ENCODE peak calls at places on chromosomes 7 and 10, in seven cellular contexts. One of them, this sample, is unnamed.
A peak's percentile ranks its signal among the peaks of the same experiment; 100 is the strongest.

GRCh38 chr7:114317450-114318098 is 97.0 kb upstream of the FOXP2 start:
- DNase-seq in endothelial cell: no peak
- DNase-seq in A549: no peak
- DNase-seq in activated CD8-positive, alpha-beta T cell treated with anti-CD3 and anti-CD28 coated beads for 36 hours: no peak
- DNase-seq in sigmoid colon: no peak
- DNase-seq in HFF-Myc: no peak
- DNase-seq in GM13977: no peak
- DNase-seq in this sample: no peak

GRCh38 chr7:44796034-44796503 is 412 bp upstream of the PPIA start:
- DNase-seq in GM13977: no peak
- DNase-seq in endothelial cell: peak; percentile 71
- DNase-seq in HFF-Myc: no peak
- DNase-seq in activated CD8-positive, alpha-beta T cell treated with anti-CD3 and anti-CD28 coated beads for 36 hours: no peak
- DNase-seq in sigmoid colon: no peak
- DNase-seq in A549: peak; percentile 64
- DNase-seq in this sample: no peak

GRCh38 chr10:61795551-61795950 is 105.9 kb upstream of the ARID5B start:
- DNase-seq in sigmoid colon: no peak
- DNase-seq in endothelial cell: no peak
- DNase-seq in A549: peak; percentile 25
- DNase-seq in HFF-Myc: no peak
- DNase-seq in activated CD8-positive, alpha-beta T cell treated with anti-CD3 and anti-CD28 coated beads for 36 hours: no peak
- DNase-seq in GM13977: no peak
- DNase-seq in this sample: no peak

GRCh38 chr7:150567846-150568245 is 656 bp downstream of the GIMAP4 start:
- DNase-seq in activated CD8-positive, alpha-beta T cell treated with anti-CD3 and anti-CD28 coated beads for 36 hours: no peak
- DNase-seq in endothelial cell: no peak
- DNase-seq in A549: no peak
- DNase-seq in sigmoid colon: no peak
- DNase-seq in HFF-Myc: no peak
- DNase-seq in GM13977: no peak
- DNase-seq in this sample: no peak

GRCh38 chr7:78172138-78172887 is 373.7 kb downstream of the PHTF2 start:
- DNase-seq in endothelial cell: no peak
- DNase-seq in A549: no peak
- DNase-seq in GM13977: no peak
- DNase-seq in sigmoid colon: no peak
- DNase-seq in HFF-Myc: no peak
- DNase-seq in activated CD8-positive, alpha-beta T cell treated with anti-CD3 and anti-CD28 coated beads for 36 hours: no peak
- DNase-seq in this sample: no peak

GRCh38 chr7:70788276-70788675 is 343.7 kb upstream of the GALNT17 start:
- DNase-seq in GM13977: no peak
- DNase-seq in HFF-Myc: no peak
- DNase-seq in activated CD8-positive, alpha-beta T cell treated with anti-CD3 and anti-CD28 coated beads for 36 hours: peak; percentile 16
- DNase-seq in sigmoid colon: no peak
- DNase-seq in endothelial cell: no peak
- DNase-seq in A549: no peak
- DNase-seq in this sample: no peak

GRCh38 chr7:114653391-114654088 is 238.9 kb downstream of the FOXP2 start:
- DNase-seq in activated CD8-positive, alpha-beta T cell treated with anti-CD3 and anti-CD28 coated beads for 36 hours: no peak
- DNase-seq in A549: no peak
- DNase-seq in endothelial cell: no peak
- DNase-seq in HFF-Myc: no peak
- DNase-seq in GM13977: no peak
- DNase-seq in sigmoid colon: no peak
- DNase-seq in this sample: no peak

GRCh38 chr10:132514841-132515521 is 22.6 kb upstream of the INPP5A start:
- DNase-seq in sigmoid colon: peak; percentile 70
- DNase-seq in activated CD8-positive, alpha-beta T cell treated with anti-CD3 and anti-CD28 coated beads for 36 hours: no peak
- DNase-seq in HFF-Myc: no peak
- DNase-seq in endothelial cell: no peak
- DNase-seq in A549: no peak
- DNase-seq in GM13977: peak; percentile 34
- DNase-seq in this sample: no peak

GRCh38 chr7:88759216-88759955 is at the start of gene ZNF804B:
- DNase-seq in activated CD8-positive, alpha-beta T cell treated with anti-CD3 and anti-CD28 coated beads for 36 hours: peak; percentile 1
- DNase-seq in sigmoid colon: peak; percentile 62
- DNase-seq in GM13977: peak; percentile 19
- DNase-seq in HFF-Myc: no peak
- DNase-seq in endothelial cell: peak; percentile 44
- DNase-seq in A549: no peak
- DNase-seq in this sample: peak; percentile 12

GRCh38 chr7:128299109-128299514 is 44.6 kb downstream of the RBM28 start:
- DNase-seq in endothelial cell: no peak
- DNase-seq in activated CD8-positive, alpha-beta T cell treated with anti-CD3 and anti-CD28 coated beads for 36 hours: no peak
- DNase-seq in A549: no peak
- DNase-seq in HFF-Myc: no peak
- DNase-seq in GM13977: no peak
- DNase-seq in sigmoid colon: no peak
- DNase-seq in this sample: no peak

GRCh38 chr10:80493482-80494021 is 39.4 kb downstream of the TSPAN14 start:
- DNase-seq in sigmoid colon: no peak
- DNase-seq in GM13977: no peak
- DNase-seq in HFF-Myc: no peak
- DNase-seq in A549: no peak
- DNase-seq in endothelial cell: no peak
- DNase-seq in activated CD8-positive, alpha-beta T cell treated with anti-CD3 and anti-CD28 coated beads for 36 hours: peak; percentile 27
- DNase-seq in this sample: no peak

GRCh38 chr10:116741391-116742351 is 695 bp downstream of the HSPA12A start:
- DNase-seq in GM13977: peak; percentile 28
- DNase-seq in HFF-Myc: no peak
- DNase-seq in endothelial cell: peak; percentile 25
- DNase-seq in activated CD8-positive, alpha-beta T cell treated with anti-CD3 and anti-CD28 coated beads for 36 hours: no peak
- DNase-seq in sigmoid colon: peak; percentile 70
- DNase-seq in A549: no peak
- DNase-seq in this sample: no peak

GRCh38 chr10:50624866-50625491 is 1.2 kb upstream of the SGMS1 start:
- DNase-seq in activated CD8-positive, alpha-beta T cell treated with anti-CD3 and anti-CD28 coated beads for 36 hours: peak; percentile 77
- DNase-seq in sigmoid colon: peak; percentile 86
- DNase-seq in endothelial cell: peak; percentile 66
- DNase-seq in GM13977: peak; percentile 89
- DNase-seq in HFF-Myc: no peak
- DNase-seq in A549: peak; percentile 83
- DNase-seq in this sample: peak; percentile 85

GRCh38 chr10:32189400-32190084 is 133.3 kb upstream of the KIF5B start:
- DNase-seq in GM13977: no peak
- DNase-seq in sigmoid colon: no peak
- DNase-seq in endothelial cell: no peak
- DNase-seq in A549: no peak
- DNase-seq in activated CD8-positive, alpha-beta T cell treated with anti-CD3 and anti-CD28 coated beads for 36 hours: no peak
- DNase-seq in HFF-Myc: no peak
- DNase-seq in this sample: no peak

GRCh38 chr10:51860257-51860656 is 160.9 kb upstream of the CSTF2T start:
- DNase-seq in GM13977: no peak
- DNase-seq in endothelial cell: no peak
- DNase-seq in activated CD8-positive, alpha-beta T cell treated with anti-CD3 and anti-CD28 coated beads for 36 hours: no peak
- DNase-seq in sigmoid colon: peak; percentile 63
- DNase-seq in HFF-Myc: no peak
- DNase-seq in A549: no peak
- DNase-seq in this sample: no peak

GRCh38 chr7:55413442-55413841 is 48.3 kb downstream of the LANCL2 start:
- DNase-seq in endothelial cell: no peak
- DNase-seq in A549: no peak
- DNase-seq in GM13977: no peak
- DNase-seq in sigmoid colon: no peak
- DNase-seq in HFF-Myc: no peak
- DNase-seq in activated CD8-positive, alpha-beta T cell treated with anti-CD3 and anti-CD28 coated beads for 36 hours: no peak
- DNase-seq in this sample: no peak

GRCh38 chr7:55411844-55412243 is 46.7 kb downstream of the LANCL2 start:
- DNase-seq in HFF-Myc: no peak
- DNase-seq in sigmoid colon: no peak
- DNase-seq in activated CD8-positive, alpha-beta T cell treated with anti-CD3 and anti-CD28 coated beads for 36 hours: no peak
- DNase-seq in GM13977: no peak
- DNase-seq in A549: no peak
- DNase-seq in endothelial cell: no peak
- DNase-seq in this sample: no peak

GRCh38 chr7:55405856-55406541 is 40.9 kb downstream of the LANCL2 start:
- DNase-seq in endothelial cell: no peak
- DNase-seq in A549: no peak
- DNase-seq in HFF-Myc: no peak
- DNase-seq in GM13977: no peak
- DNase-seq in activated CD8-positive, alpha-beta T cell treated with anti-CD3 and anti-CD28 coated beads for 36 hours: no peak
- DNase-seq in sigmoid colon: no peak
- DNase-seq in this sample: no peak

GRCh38 chr7:55410641-55411239 is 45.6 kb downstream of the LANCL2 start:
- DNase-seq in A549: no peak
- DNase-seq in HFF-Myc: no peak
- DNase-seq in activated CD8-positive, alpha-beta T cell treated with anti-CD3 and anti-CD28 coated beads for 36 hours: no peak
- DNase-seq in sigmoid colon: no peak
- DNase-seq in GM13977: no peak
- DNase-seq in endothelial cell: no peak
- DNase-seq in this sample: no peak

GRCh38 chr7:55409474-55410225 is 44.5 kb downstream of the LANCL2 start:
- DNase-seq in endothelial cell: no peak
- DNase-seq in sigmoid colon: no peak
- DNase-seq in GM13977: peak; percentile 40
- DNase-seq in HFF-Myc: no peak
- DNase-seq in activated CD8-positive, alpha-beta T cell treated with anti-CD3 and anti-CD28 coated beads for 36 hours: no peak
- DNase-seq in A549: peak; percentile 19
- DNase-seq in this sample: no peak
- TF ChIP-seq CTCF in endothelial cell: peak; percentile 12
- TF ChIP-seq CTCF in sigmoid colon: no peak
- TF ChIP-seq CTCF in GM13977: no peak
- TF ChIP-seq CTCF in HFF-Myc: no peak
- TF ChIP-seq CTCF in activated CD8-positive, alpha-beta T cell treated with anti-CD3 and anti-CD28 coated beads for 36 hours: no peak
- TF ChIP-seq CTCF in A549: no peak
- TF ChIP-seq CTCF in this sample: no peak

GRCh38 chr7:105402221-105403095 is 13.7 kb upstream of the SRPK2 start:
- DNase-seq in sigmoid colon: no peak
- DNase-seq in activated CD8-positive, alpha-beta T cell treated with anti-CD3 and anti-CD28 coated beads for 36 hours: peak; percentile 7
- DNase-seq in endothelial cell: no peak
- DNase-seq in A549: no peak
- DNase-seq in HFF-Myc: no peak
- DNase-seq in GM13977: no peak
- DNase-seq in this sample: no peak

GRCh38 chr7:105396566-105396965 is 7.8 kb upstream of the SRPK2 start:
- DNase-seq in A549: no peak
- DNase-seq in GM13977: no peak
- DNase-seq in activated CD8-positive, alpha-beta T cell treated with anti-CD3 and anti-CD28 coated beads for 36 hours: no peak
- DNase-seq in HFF-Myc: no peak
- DNase-seq in endothelial cell: no peak
- DNase-seq in sigmoid colon: no peak
- DNase-seq in this sample: no peak

GRCh38 chr7:105403128-105403527 is 14.4 kb upstream of the SRPK2 start:
- DNase-seq in A549: no peak
- DNase-seq in GM13977: no peak
- DNase-seq in HFF-Myc: no peak
- DNase-seq in activated CD8-positive, alpha-beta T cell treated with anti-CD3 and anti-CD28 coated beads for 36 hours: no peak
- DNase-seq in sigmoid colon: no peak
- DNase-seq in endothelial cell: no peak
- DNase-seq in this sample: no peak

DNA sequence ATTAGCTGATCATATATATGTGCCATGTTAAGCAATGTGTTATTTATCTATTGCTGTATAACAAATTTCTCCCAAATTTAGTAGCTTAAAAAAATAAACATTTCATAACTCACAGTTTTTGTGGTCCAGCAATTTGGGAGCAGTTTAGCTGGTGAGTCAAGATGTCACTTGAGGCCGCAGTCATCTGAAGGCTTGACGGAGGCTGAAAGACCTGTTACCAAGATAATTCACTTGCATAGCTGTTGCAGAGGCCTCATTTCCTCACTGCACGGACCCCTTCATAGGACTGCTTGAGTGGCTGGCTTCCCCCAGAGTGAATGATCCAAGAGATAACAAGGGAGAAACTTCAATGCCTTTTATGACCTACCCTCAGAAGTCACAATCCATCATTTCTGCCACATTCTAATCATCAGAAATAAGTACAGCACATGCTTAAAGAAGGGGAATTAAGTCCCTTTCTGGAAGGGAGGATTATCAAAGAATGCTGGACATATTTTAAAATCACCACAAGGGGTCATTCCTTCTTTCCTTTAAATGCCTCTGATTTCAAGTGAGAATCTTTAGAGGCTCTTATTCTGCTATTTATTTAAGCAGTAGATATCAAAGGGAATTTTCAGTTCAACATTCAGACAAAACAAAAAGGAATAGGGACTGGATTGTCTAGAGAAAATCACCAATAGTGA is 10.5 kb upstream of the SRPK2 start:
- DNase-seq in sigmoid colon: no peak
- DNase-seq in GM13977: peak; percentile 22
- DNase-seq in endothelial cell: no peak
- DNase-seq in A549: no peak
- DNase-seq in HFF-Myc: peak; percentile 21
- DNase-seq in activated CD8-positive, alpha-beta T cell treated with anti-CD3 and anti-CD28 coated beads for 36 hours: no peak
- DNase-seq in this sample: no peak
- TF ChIP-seq CTCF in sigmoid colon: no peak
- TF ChIP-seq CTCF in GM13977: peak; percentile 30
- TF ChIP-seq CTCF in endothelial cell: peak; percentile 17
- TF ChIP-seq CTCF in A549: peak; percentile 49
- TF ChIP-seq CTCF in HFF-Myc: peak; percentile 6
- TF ChIP-seq CTCF in activated CD8-positive, alpha-beta T cell treated with anti-CD3 and anti-CD28 coated beads for 36 hours: no peak
- TF ChIP-seq CTCF in this sample: peak; percentile 21

GRCh38 chr7:29977926-29978652 is 11.5 kb downstream of the SCRN1 start:
- DNase-seq in GM13977: no peak
- DNase-seq in activated CD8-positive, alpha-beta T cell treated with anti-CD3 and anti-CD28 coated beads for 36 hours: peak; percentile 20
- DNase-seq in sigmoid colon: no peak
- DNase-seq in HFF-Myc: no peak
- DNase-seq in endothelial cell: peak; percentile 23
- DNase-seq in A549: peak; percentile 15
- DNase-seq in this sample: no peak
- TF ChIP-seq CTCF in GM13977: no peak
- TF ChIP-seq CTCF in activated CD8-positive, alpha-beta T cell treated with anti-CD3 and anti-CD28 coated beads for 36 hours: no peak
- TF ChIP-seq CTCF in sigmoid colon: no peak
- TF ChIP-seq CTCF in HFF-Myc: no peak
- TF ChIP-seq CTCF in endothelial cell: peak; percentile 12
- TF ChIP-seq CTCF in A549: no peak
- TF ChIP-seq CTCF in this sample: no peak

GRCh38 chr7:17524746-17525145 is 226.3 kb downstream of the AHR start:
- DNase-seq in HFF-Myc: no peak
- DNase-seq in endothelial cell: no peak
- DNase-seq in A549: no peak
- DNase-seq in activated CD8-positive, alpha-beta T cell treated with anti-CD3 and anti-CD28 coated beads for 36 hours: no peak
- DNase-seq in GM13977: no peak
- DNase-seq in sigmoid colon: no peak
- DNase-seq in this sample: no peak

GRCh38 chr7:17516768-17517167 is 218.3 kb downstream of the AHR start:
- DNase-seq in sigmoid colon: no peak
- DNase-seq in HFF-Myc: peak; percentile 89
- DNase-seq in endothelial cell: no peak
- DNase-seq in A549: no peak
- DNase-seq in GM13977: no peak
- DNase-seq in activated CD8-positive, alpha-beta T cell treated with anti-CD3 and anti-CD28 coated beads for 36 hours: no peak
- DNase-seq in this sample: no peak

GRCh38 chr7:17523813-17524741 is 225.6 kb downstream of the AHR start:
- DNase-seq in sigmoid colon: no peak
- DNase-seq in endothelial cell: no peak
- DNase-seq in activated CD8-positive, alpha-beta T cell treated with anti-CD3 and anti-CD28 coated beads for 36 hours: no peak
- DNase-seq in GM13977: no peak
- DNase-seq in A549: no peak
- DNase-seq in HFF-Myc: no peak
- DNase-seq in this sample: no peak

GRCh38 chr7:17521437-17521836 is 223.0 kb downstream of the AHR start:
- DNase-seq in sigmoid colon: no peak
- DNase-seq in HFF-Myc: no peak
- DNase-seq in activated CD8-positive, alpha-beta T cell treated with anti-CD3 and anti-CD28 coated beads for 36 hours: no peak
- DNase-seq in A549: no peak
- DNase-seq in endothelial cell: no peak
- DNase-seq in GM13977: no peak
- DNase-seq in this sample: no peak

GRCh38 chr7:17520941-17521340 is 222.5 kb downstream of the AHR start:
- DNase-seq in GM13977: no peak
- DNase-seq in endothelial cell: no peak
- DNase-seq in activated CD8-positive, alpha-beta T cell treated with anti-CD3 and anti-CD28 coated beads for 36 hours: no peak
- DNase-seq in HFF-Myc: no peak
- DNase-seq in A549: no peak
- DNase-seq in sigmoid colon: no peak
- DNase-seq in this sample: no peak
- TF ChIP-seq CTCF in GM13977: no peak
- TF ChIP-seq CTCF in endothelial cell: no peak
- TF ChIP-seq CTCF in activated CD8-positive, alpha-beta T cell treated with anti-CD3 and anti-CD28 coated beads for 36 hours: no peak
- TF ChIP-seq CTCF in HFF-Myc: no peak
- TF ChIP-seq CTCF in A549: no peak
- TF ChIP-seq CTCF in sigmoid colon: no peak
- TF ChIP-seq CTCF in this sample: no peak